ENCODE peak calls at places on chromosomes 4 and X, in eight cellular contexts. B is tibial artery, W is coronary artery, O is AG10803, V is right lobe of liver, F is neural crest cell, S is mesothelial cell of epicardium, H is BJ. G is an unnamed sample.
A peak's percentile ranks its signal among the peaks of the same experiment; 100 is the strongest.

GRCh38 chrX:21990812-21991211 is 41.3 kb upstream of the PHEX start:
- DNase-seq in H (no peak), S (no peak), W (no peak), B (no peak), F (no peak), O (no peak), V (no peak), G (no peak)

GRCh38 chr4:150224896-150225591 is 146.8 kb downstream of the DCLK2 start:
- DNase-seq in S (no peak), F (no peak), B (no peak), O (peak; percentile 95), H (peak; percentile 98), W (no peak), V (no peak), G (peak; percentile 98)

GRCh38 chrX:20118065-20118824 is 1.5 kb upstream of the MAP7D2 start:
- DNase-seq in F (no peak), S (no peak), O (no peak), V (no peak), H (no peak), B (no peak), W (no peak), G (no peak)

GRCh38 chr4:184937030-184937710 is 81.1 kb upstream of the HELT start:
- DNase-seq in B (no peak), V (no peak), F (no peak), W (no peak), O (no peak), S (no peak), H (no peak), G (no peak)

GRCh38 chr4:146510942-146511341 is 10.8 kb downstream of the SLC10A7 start:
- DNase-seq in F (no peak), V (no peak), H (no peak), W (no peak), O (no peak), S (no peak), B (no peak), G (no peak)

GRCh38 chrX:131068945-131069719 is 11.0 kb downstream of the ARHGAP36 start:
- DNase-seq in O (peak; percentile 0), S (peak; percentile 61), V (no peak), F (peak; percentile 77), B (no peak), W (no peak), H (no peak), G (no peak)

GRCh38 chr4:188031751-188032150 is 36.2 kb downstream of the ZFP42 start:
- DNase-seq in F (no peak), V (no peak), S (no peak), H (no peak), W (no peak), O (no peak), B (no peak), G (no peak)

GRCh38 chr4:22625301-22625700 is 67.4 kb upstream of the GBA3 start:
- DNase-seq in S (no peak), B (no peak), H (no peak), O (no peak), F (no peak), V (no peak), W (no peak), G (no peak)

GRCh38 chrX:9539611-9540387 is 74.9 kb downstream of the TBL1X start:
- DNase-seq in B (no peak), H (no peak), O (no peak), W (no peak), S (no peak), V (no peak), F (no peak), G (no peak)

GRCh38 chrX:9189286-9189685 is 155.4 kb upstream of the FAM9B start:
- DNase-seq in O (no peak), H (no peak), B (no peak), W (no peak), V (no peak), F (no peak), S (no peak), G (no peak)

GRCh38 chrX:119790977-119791436 is 423 bp downstream of the RPL39 start:
- DNase-seq in W (no peak), S (no peak), H (no peak), F (peak; percentile 1), O (peak; percentile 49), V (no peak), B (peak; percentile 23), G (peak; percentile 12)

GRCh38 chrX:10414872-10415703 is 205.3 kb downstream of the MID1 start:
- DNase-seq in O (peak; percentile 62), B (no peak), V (no peak), F (no peak), H (peak; percentile 17), W (no peak), S (no peak), G (peak; percentile 37)

GRCh38 chr4:121900132-121900983 is 30.1 kb upstream of the BBS7 start:
- DNase-seq in B (no peak), F (peak; percentile 62), O (peak; percentile 59), S (peak; percentile 46), W (no peak), V (no peak), H (peak; percentile 10), G (peak; percentile 57)

GRCh38 chr4:121898150-121898549 is 27.9 kb upstream of the BBS7 start:
- DNase-seq in W (no peak), O (no peak), B (no peak), H (no peak), F (no peak), S (no peak), V (no peak), G (no peak)
- TF ChIP-seq CTCF in W (no peak), O (no peak), B (no peak), H (no peak), F (no peak), S (no peak), V (no peak), G (no peak)

GRCh38 chr4:37381040-37381668 is 136.6 kb downstream of the NWD2 start:
- DNase-seq in F (no peak), H (no peak), V (no peak), S (no peak), W (no peak), O (no peak), B (no peak), G (no peak)

GRCh38 chr4:37388672-37389368 is 144.3 kb downstream of the NWD2 start:
- DNase-seq in B (no peak), S (no peak), O (no peak), V (no peak), W (no peak), F (no peak), H (no peak), G (no peak)

GRCh38 chr4:37385424-37385823 is 140.9 kb downstream of the NWD2 start:
- DNase-seq in W (no peak), O (no peak), V (no peak), F (no peak), B (no peak), H (no peak), S (no peak), G (no peak)

GRCh38 chr4:37389369-37389765 is 144.8 kb downstream of the NWD2 start:
- DNase-seq in H (no peak), F (no peak), V (no peak), W (no peak), O (no peak), B (no peak), S (no peak), G (no peak)

DNA sequence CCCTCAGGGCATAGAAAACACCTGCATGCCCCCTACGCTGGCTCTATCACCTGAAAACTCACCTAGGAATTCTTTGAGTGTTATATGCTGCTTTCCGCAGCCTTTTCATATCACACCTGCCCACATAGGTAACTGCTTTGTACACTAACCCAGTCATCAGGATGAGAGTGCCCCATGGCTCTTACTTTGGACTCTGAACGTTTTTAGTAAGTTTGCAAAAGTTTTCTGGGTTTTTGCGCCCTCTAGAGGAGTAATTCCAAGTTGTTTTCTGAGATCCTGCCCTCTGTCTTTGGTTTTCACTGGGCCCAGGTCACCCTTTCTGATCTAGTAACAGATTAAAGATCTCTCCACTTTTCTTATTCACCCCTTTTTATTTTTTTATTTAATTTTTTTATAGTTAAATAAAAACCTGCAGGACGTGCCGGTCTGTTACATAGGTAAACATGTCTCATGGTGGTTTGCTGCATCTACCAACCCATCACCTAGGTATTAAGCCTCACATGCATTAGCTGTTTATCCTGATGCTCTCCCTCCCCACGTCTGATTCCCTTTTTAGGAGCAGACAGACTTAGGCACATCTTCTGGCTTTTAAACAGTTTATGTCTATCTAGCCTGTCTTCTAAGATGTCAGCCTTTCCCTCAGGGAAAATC is 139.2 kb downstream of the NWD2 start:
- DNase-seq in S (no peak), B (no peak), H (no peak), V (no peak), F (peak; percentile 47), O (peak; percentile 8), W (no peak), G (peak; percentile 22)
- TF ChIP-seq CTCF in S (peak; percentile 77), B (no peak), H (peak; percentile 52), V (peak; percentile 77), F (peak; percentile 76), O (peak; percentile 54), W (no peak), G (peak; percentile 82)

GRCh38 chrX:18677140-18677834 is 5.4 kb upstream of the RS1 start:
- DNase-seq in O (no peak), B (no peak), F (no peak), S (no peak), W (no peak), V (no peak), H (no peak), G (no peak)

GRCh38 chrX:18676050-18676449 is 4.1 kb upstream of the RS1 start:
- DNase-seq in F (no peak), S (no peak), H (no peak), O (no peak), W (no peak), V (no peak), B (no peak), G (no peak)

GRCh38 chrX:18674417-18674787 is 2.5 kb upstream of the RS1 start:
- DNase-seq in F (peak; percentile 5), V (peak; percentile 69), W (peak; percentile 78), O (no peak), B (peak; percentile 24), S (peak; percentile 45), H (no peak), G (no peak)

GRCh38 chrX:18674788-18675735 is 3.2 kb upstream of the RS1 start:
- DNase-seq in B (peak; percentile 59), S (peak; percentile 82), W (peak; percentile 80), V (peak; percentile 81), F (peak; percentile 81), H (peak; percentile 18), O (peak; percentile 55), G (peak; percentile 55)

DNA sequence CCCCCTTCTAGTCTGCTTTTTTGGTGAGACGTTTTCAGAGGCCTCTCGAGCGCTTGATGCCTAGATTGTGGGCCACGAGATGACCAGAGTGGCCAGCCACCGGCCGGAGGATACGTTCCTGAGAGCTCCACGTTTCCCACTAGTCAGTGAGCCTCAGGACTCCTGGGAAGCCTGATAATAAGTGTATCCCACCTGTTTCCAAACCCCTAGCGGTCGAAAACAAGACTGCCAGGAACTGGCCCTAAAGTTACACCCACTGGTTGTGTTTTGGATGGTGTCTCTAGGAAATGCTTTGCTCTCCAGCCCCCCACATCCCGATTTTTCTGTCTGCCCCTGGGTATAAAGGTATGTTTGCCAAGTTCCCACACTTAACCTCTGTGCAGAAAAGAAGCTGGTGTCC is 4.6 kb upstream of the RS1 start:
- DNase-seq in W (no peak), S (peak; percentile 41), O (no peak), B (no peak), H (no peak), F (peak; percentile 7), V (no peak), G (no peak)
- TF ChIP-seq CTCF in W (no peak), S (peak; percentile 29), O (peak; percentile 23), B (no peak), H (no peak), F (peak; percentile 47), V (no peak), G (no peak)

GRCh38 chr4:6709230-6710114 is at the start of gene MRFAP1L1:
- DNase-seq in W (peak; percentile 94), H (peak; percentile 80), O (peak; percentile 98), V (peak; percentile 97), S (peak; percentile 94), B (peak; percentile 96), F (peak; percentile 95), G (peak; percentile 95)
- TF ChIP-seq CTCF in W (no peak), H (peak; percentile 27), O (peak; percentile 25), V (no peak), S (no peak), B (no peak), F (peak; percentile 28), G (peak; percentile 14)